ENCODE peak calls at places on chromosomes 5 and 9, in nine cellular contexts. D is A673, H is tibial artery, G is psoas muscle, Q is adipocyte, C is vagina, I is K562, U is H1, L is neural progenitor cell. N is an unnamed sample.

GRCh38 chr5:136082390-136083193 is 50.1 kb upstream of the SMAD5 start:
- DNase-seq in D (peak; percentile 52), H (peak; percentile 89), G (peak; percentile 81), Q (peak; percentile 94), C (no peak), I (peak; percentile 74), U (peak; percentile 92), L (peak; percentile 86), N (peak; percentile 61)

GRCh38 chr9:36874921-36875320 is 159.1 kb downstream of the PAX5 start:
- DNase-seq in D (peak; percentile 32), H (no peak), G (no peak), Q (no peak), C (no peak), I (no peak), U (no peak), L (no peak), N (peak; percentile 20)

GRCh38 chr5:65121880-65122436 is 353.2 kb downstream of the CWC27 start:
- DNase-seq in D (no peak), H (no peak), G (no peak), Q (peak; percentile 25), C (no peak), I (peak; percentile 48), U (no peak), L (no peak), N (peak; percentile 75)

GRCh38 chr5:38796000-38796738 is 49.6 kb upstream of the OSMR start:
- DNase-seq in D (no peak), H (peak; percentile 90), G (peak; percentile 79), Q (no peak), C (no peak), I (no peak), U (no peak), L (no peak), N (no peak)

GRCh38 chr9:35051069-35051967 is 21.1 kb downstream of the VCP start:
- DNase-seq in D (peak; percentile 71), H (no peak), G (peak; percentile 30), Q (peak; percentile 48), C (no peak), I (peak; percentile 43), U (peak; percentile 84), L (peak; percentile 60), N (peak; percentile 27)

GRCh38 chr5:181248277-181248676 is 4.6 kb upstream of the RACK1 start:
- DNase-seq in D (no peak), H (no peak), G (no peak), Q (no peak), C (no peak), I (no peak), U (no peak), L (no peak), N (no peak)

GRCh38 chr5:50420343-50420935 is 20.6 kb downstream of the EMB start:
- DNase-seq in D (no peak), H (no peak), G (no peak), Q (no peak), C (no peak), I (no peak), U (no peak), L (no peak), N (no peak)

GRCh38 chr5:101942321-101942882 is 353.7 kb downstream of the SLCO4C1 start:
- DNase-seq in D (peak; percentile 61), H (no peak), G (no peak), Q (peak; percentile 1), C (no peak), I (no peak), U (peak; percentile 59), L (peak; percentile 66), N (peak; percentile 16)

GRCh38 chr9:114895605-114896004 is 34.8 kb downstream of the TNFSF8 start:
- DNase-seq in D (no peak), H (no peak), G (no peak), Q (peak; percentile 62), C (no peak), I (no peak), U (no peak), L (no peak), N (no peak)

GRCh38 chr5:94057655-94058054 is 316.3 kb upstream of the POU5F2 start:
- DNase-seq in D (peak; percentile 14), H (no peak), G (no peak), Q (no peak), C (no peak), I (no peak), U (no peak), L (peak; percentile 73), N (no peak)

GRCh38 chr5:3200356-3200755 is 395.3 kb upstream of the IRX1 start:
- DNase-seq in D (no peak), H (no peak), G (no peak), Q (no peak), C (no peak), I (no peak), U (no peak), L (no peak), N (no peak)

GRCh38 chr9:5557606-5558587 is 47.6 kb downstream of the PDCD1LG2 start:
- DNase-seq in D (peak; percentile 28), H (peak; percentile 79), G (peak; percentile 16), Q (no peak), C (no peak), I (no peak), U (no peak), L (peak; percentile 9), N (peak; percentile 53)

GRCh38 chr9:74858753-74859414 is 28.8 kb downstream of the TRPM6 start:
- DNase-seq in D (peak; percentile 14), H (no peak), G (no peak), Q (peak; percentile 3), C (no peak), I (peak; percentile 7), U (no peak), L (no peak), N (no peak)

GRCh38 chr9:76916231-76916630 is 10.3 kb upstream of the PRUNE2 start:
- DNase-seq in D (no peak), H (no peak), G (no peak), Q (no peak), C (no peak), I (no peak), U (no peak), L (no peak), N (no peak)

GRCh38 chr5:159337291-159337974 is 7.1 kb upstream of the IL12B start:
- DNase-seq in D (peak; percentile 22), H (no peak), G (no peak), Q (peak; percentile 62), C (no peak), I (peak; percentile 10), U (no peak), L (no peak), N (peak; percentile 91)

GRCh38 chr9:83583151-83584014 is 39.6 kb upstream of the IDNK start:
- DNase-seq in D (peak; percentile 76), H (peak; percentile 80), G (no peak), Q (peak; percentile 79), C (no peak), I (peak; percentile 42), U (peak; percentile 80), L (peak; percentile 75), N (peak; percentile 20)

GRCh38 chr5:78447775-78448424 is 87.5 kb downstream of the SCAMP1 start:
- DNase-seq in D (no peak), H (no peak), G (no peak), Q (no peak), C (no peak), I (no peak), U (no peak), L (no peak), N (no peak)

GRCh38 chr5:159903134-159903533 is 13.1 kb upstream of the ADRA1B start:
- DNase-seq in D (no peak), H (no peak), G (no peak), Q (no peak), C (no peak), I (no peak), U (no peak), L (no peak), N (no peak)

GRCh38 chr5:32545102-32545847 is 40.1 kb upstream of the SUB1 start:
- DNase-seq in D (no peak), H (no peak), G (no peak), Q (no peak), C (no peak), I (no peak), U (no peak), L (no peak), N (no peak)

GRCh38 chr5:45750574-45750973 is 54.4 kb upstream of the HCN1 start:
- DNase-seq in D (no peak), H (no peak), G (no peak), Q (no peak), C (no peak), I (no peak), U (no peak), L (no peak), N (no peak)
- H3K9me3 ChIP-seq in D (peaks cover 4% of the 10 kb centered on the region), H (no peaks in the 10 kb centered on the region), G (no peaks in the 10 kb centered on the region), Q (no peaks in the 10 kb centered on the region), C (no peaks in the 10 kb centered on the region), I (peaks cover 4% of the 10 kb centered on the region), U (peaks cover 9% of the 10 kb centered on the region), L (no peaks in the 10 kb centered on the region), N (peaks cover 11% of the 10 kb centered on the region)

GRCh38 chr9:2787065-2787464 is 56.8 kb downstream of the PUM3 start:
- DNase-seq in D (no peak), H (no peak), G (no peak), Q (no peak), C (no peak), I (no peak), U (no peak), L (no peak), N (peak; percentile 47)
- H3K9me3 ChIP-seq in D (no peaks in the 10 kb centered on the region), H (no peaks in the 10 kb centered on the region), G (no peaks in the 10 kb centered on the region), Q (no peaks in the 10 kb centered on the region), C (no peaks in the 10 kb centered on the region), I (no peaks in the 10 kb centered on the region), U (peaks cover 18% of the 10 kb centered on the region), L (peaks cover 4% of the 10 kb centered on the region), N (no peaks in the 10 kb centered on the region)

DNA sequence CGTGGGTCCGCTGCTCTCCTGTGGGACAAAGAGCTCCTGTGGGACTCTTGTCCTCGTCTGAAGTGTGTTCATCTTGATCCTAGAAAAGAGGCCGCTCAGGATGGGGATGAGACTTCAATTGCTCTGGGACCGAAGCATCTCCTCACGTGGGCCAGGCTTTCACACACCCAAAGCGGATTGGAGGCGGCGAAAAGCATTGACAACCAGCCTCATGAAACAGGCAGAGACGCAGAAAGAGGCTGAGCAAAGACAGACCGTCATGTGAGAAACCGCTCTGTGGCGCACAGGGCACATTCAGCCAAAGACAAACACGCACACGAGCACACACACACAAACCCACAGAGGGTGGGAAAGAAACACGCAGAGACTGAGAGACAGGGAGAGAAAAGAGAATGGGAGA is 479.5 kb downstream of the SPATA31A7 start:
- DNase-seq in D (no peak), H (peak; percentile 21), G (no peak), Q (no peak), C (no peak), I (no peak), U (no peak), L (no peak), N (no peak)
- H3K9me3 ChIP-seq in D (peaks cover 21% of the 10 kb centered on the region), H (no peaks in the 10 kb centered on the region), G (no peaks in the 10 kb centered on the region), Q (no peaks in the 10 kb centered on the region), C (no peaks in the 10 kb centered on the region), I (no peaks in the 10 kb centered on the region), U (peaks cover 96% of the 10 kb centered on the region), L (no peaks in the 10 kb centered on the region), N (peaks cover 45% of the 10 kb centered on the region)

GRCh38 chr9:121963542-121963995 is 129.5 kb downstream of the TTLL11 start:
- DNase-seq in D (peak; percentile 70), H (no peak), G (no peak), Q (peak; percentile 55), C (no peak), I (no peak), U (no peak), L (no peak), N (peak; percentile 78)
- H3K9me3 ChIP-seq in D (no peaks in the 10 kb centered on the region), H (no peaks in the 10 kb centered on the region), G (no peaks in the 10 kb centered on the region), Q (no peaks in the 10 kb centered on the region), C (no peaks in the 10 kb centered on the region), I (no peaks in the 10 kb centered on the region), U (no peaks in the 10 kb centered on the region), L (no peaks in the 10 kb centered on the region), N (no peaks in the 10 kb centered on the region)

GRCh38 chr9:138112090-138112748 is 234.6 kb downstream of the CACNA1B start:
- DNase-seq in D (no peak), H (no peak), G (no peak), Q (no peak), C (peak; percentile 72), I (no peak), U (no peak), L (no peak), N (no peak)
- H3K9me3 ChIP-seq in D (no peaks in the 10 kb centered on the region), H (no peaks in the 10 kb centered on the region), G (no peaks in the 10 kb centered on the region), Q (no peaks in the 10 kb centered on the region), C (no peaks in the 10 kb centered on the region), I (no peaks in the 10 kb centered on the region), U (peaks cover 73% of the 10 kb centered on the region), L (no peaks in the 10 kb centered on the region), N (peaks cover 2% of the 10 kb centered on the region)

N was measured in mammary epithelial cell.